ENCODE peak calls at places on chromosomes 12 and 14, in four cellular contexts. Q, S, P and G are unnamed samples.

GRCh38 chr12:45962553-45963325 is 27.6 kb downstream of the SCAF11 start:
- DNase-seq in Q (no peak), S (no peak), P (no peak), G (no peak)

GRCh38 chr14:58749066-58749669 is 111.4 kb downstream of the DACT1 start:
- DNase-seq in Q (peak), S (peak), P (no peak), G (no peak)

GRCh38 chr14:75022655-75023054 is 19.9 kb downstream of the EIF2B2 start:
- DNase-seq in Q (no peak), S (no peak), P (no peak), G (no peak)

GRCh38 chr12:17652436-17652835 is 437.6 kb downstream of the RERGL start:
- DNase-seq in Q (no peak), S (no peak), P (no peak), G (no peak)

GRCh38 chr12:60205500-60205899 is 609.7 kb downstream of the SLC16A7 start:
- DNase-seq in Q (peak), S (no peak), P (no peak), G (no peak)

GRCh38 chr12:56716458-56716857 is 8.6 kb downstream of the NACA start:
- DNase-seq in Q (no peak), S (no peak), P (no peak), G (no peak)

GRCh38 chr12:13171921-13172859 is 24.3 kb upstream of the EMP1 start:
- DNase-seq in Q (no peak), S (no peak), P (no peak), G (no peak)

GRCh38 chr12:8031872-8032241 is 659 bp upstream of the FOXJ2 start:
- DNase-seq in Q (no peak), S (no peak), P (no peak), G (no peak)

GRCh38 chr12:120134307-120134980 is 17.9 kb upstream of the RAB35 start:
- DNase-seq in Q (no peak), S (no peak), P (no peak), G (no peak)

GRCh38 chr14:68822132-68822651 is 29.3 kb upstream of the ZFP36L1 start:
- DNase-seq in Q (no peak), S (no peak), P (no peak), G (no peak)

GRCh38 chr14:101932668-101933067 is 31.7 kb upstream of the DYNC1H1 start:
- DNase-seq in Q (no peak), S (no peak), P (no peak), G (no peak)